ENCODE peak calls at places on chromosomes 5 and 9, in five cellular contexts. I is pancreas, S is T-cell, Q is neuronal stem cell, G is GM18507. Z is an unnamed sample.

GRCh38 chr9:128521955-128522354 is 17.4 kb downstream of the GLE1 start:
- DNase-seq in I (no peak), S (no peak), Q (no peak), G (no peak), Z (no peak)

GRCh38 chr5:135038202-135038828 is 4.3 kb upstream of the PITX1 start:
- DNase-seq in I (no peak), S (no peak), Q (no peak), G (no peak), Z (no peak)

GRCh38 chr5:58887721-58888409 is 305.0 kb downstream of the RAB3C start:
- DNase-seq in I (no peak), S (no peak), Q (no peak), G (no peak), Z (no peak)

GRCh38 chr5:96661101-96661840 is 905 bp upstream of the CAST start:
- DNase-seq in I (peak; percentile 16), S (peak; percentile 44), Q (peak; percentile 23), G (peak; percentile 11), Z (no peak)

GRCh38 chr5:126868961-126869451 is 92.1 kb downstream of the LMNB1 start:
- DNase-seq in I (no peak), S (no peak), Q (peak; percentile 24), G (peak; percentile 15), Z (no peak)

GRCh38 chr9:29118555-29118954 is 1545.3 kb upstream of the C9orf72 start:
- DNase-seq in I (peak; percentile 5), S (no peak), Q (no peak), G (no peak), Z (no peak)

GRCh38 chr9:99931155-99931840 is 24.8 kb downstream of the STX17 start:
- DNase-seq in I (no peak), S (no peak), Q (no peak), G (no peak), Z (no peak)

GRCh38 chr5:52740007-52740406 is 47.7 kb upstream of the ITGA1 start:
- DNase-seq in I (no peak), S (no peak), Q (no peak), G (no peak), Z (no peak)

GRCh38 chr9:134139081-134139480 is 3.2 kb downstream of the WDR5 start:
- DNase-seq in I (no peak), S (no peak), Q (no peak), G (no peak), Z (no peak)

GRCh38 chr5:103674739-103675138 is 112.2 kb upstream of the NUDT12 start:
- DNase-seq in I (no peak), S (no peak), Q (no peak), G (no peak), Z (no peak)

GRCh38 chr5:59054963-59055528 is 472.2 kb downstream of the RAB3C start:
- DNase-seq in I (no peak), S (no peak), Q (no peak), G (no peak), Z (no peak)

GRCh38 chr9:110217656-110218099 is 9.7 kb upstream of the C9orf152 start:
- DNase-seq in I (peak; percentile 21), S (no peak), Q (peak; percentile 11), G (peak; percentile 17), Z (no peak)

GRCh38 chr5:88677943-88678779 is 204.8 kb downstream of the MEF2C start:
- DNase-seq in I (no peak), S (no peak), Q (no peak), G (no peak), Z (no peak)

GRCh38 chr5:176816043-176816745 is 5.8 kb downstream of the UNC5A start:
- DNase-seq in I (no peak), S (no peak), Q (no peak), G (no peak), Z (no peak)

GRCh38 chr9:93911871-93912554 is 43.1 kb downstream of the BARX1 start:
- DNase-seq in I (no peak), S (no peak), Q (no peak), G (no peak), Z (no peak)

GRCh38 chr5:180598797-180599589 is 7.7 kb upstream of the SCGB3A1 start:
- DNase-seq in I (peak; percentile 5), S (no peak), Q (no peak), G (no peak), Z (peak; percentile 28)

GRCh38 chr5:144187699-144188294 is 17.1 kb downstream of the KCTD16 start:
- DNase-seq in I (no peak), S (peak; percentile 84), Q (no peak), G (no peak), Z (no peak)

GRCh38 chr5:64767959-64768357 is 533 bp downstream of the SREK1IP1 start:
- DNase-seq in I (peak; percentile 14), S (no peak), Q (no peak), G (no peak), Z (peak; percentile 46)

GRCh38 chr9:3894764-3895163 is 369.0 kb upstream of the RFX3 start:
- DNase-seq in I (no peak), S (no peak), Q (no peak), G (no peak), Z (no peak)

GRCh38 chr9:95305770-95306492 is 11.6 kb downstream of the FANCC start:
- DNase-seq in I (no peak), S (no peak), Q (no peak), G (no peak), Z (no peak)

GRCh38 chr9:129023036-129023907 is 4.9 kb downstream of the SH3GLB2 start:
- DNase-seq in I (peak; percentile 44), S (no peak), Q (no peak), G (no peak), Z (no peak)

GRCh38 chr5:129511291-129511690 is 51.2 kb downstream of the ADAMTS19 start:
- DNase-seq in I (no peak), S (no peak), Q (no peak), G (no peak), Z (no peak)

GRCh38 chr9:109843651-109844050 is 63.7 kb downstream of the PALM2AKAP2 start:
- DNase-seq in I (no peak), S (no peak), Q (no peak), G (no peak), Z (peak; percentile 90)

GRCh38 chr9:123027517-123027916 is 6.0 kb upstream of the GPR21 start:
- DNase-seq in I (no peak), S (no peak), Q (no peak), G (no peak), Z (no peak)

GRCh38 chr9:71036501-71036900 is 84.9 kb downstream of the TRPM3 start:
- DNase-seq in I (peak; percentile 18), S (no peak), Q (no peak), G (no peak), Z (peak; percentile 51)

GRCh38 chr9:109730228-109730627 is 49.8 kb upstream of the PALM2AKAP2 start:
- DNase-seq in I (no peak), S (no peak), Q (no peak), G (no peak), Z (peak; percentile 52)

GRCh38 chr9:121706149-121706548 is 54.7 kb downstream of the DAB2IP start:
- DNase-seq in I (no peak), S (no peak), Q (no peak), G (no peak), Z (no peak)

GRCh38 chr9:17613723-17614122 is 34.9 kb downstream of the SH3GL2 start:
- DNase-seq in I (no peak), S (no peak), Q (no peak), G (no peak), Z (no peak)

GRCh38 chr5:76074487-76074886 is 8.7 kb upstream of the SV2C start:
- DNase-seq in I (no peak), S (no peak), Q (no peak), G (no peak), Z (no peak)

GRCh38 chr9:70363760-70364159 is 50.7 kb downstream of the KLF9 start:
- DNase-seq in I (no peak), S (no peak), Q (no peak), G (no peak), Z (no peak)

GRCh38 chr5:96026334-96027065 is 64.8 kb upstream of the ELL2 start:
- DNase-seq in I (no peak), S (no peak), Q (no peak), G (no peak), Z (no peak)

GRCh38 chr5:148443998-148444397 is 60.2 kb downstream of the FBXO38 start:
- DNase-seq in I (peak; percentile 56), S (peak; percentile 2), Q (peak; percentile 55), G (no peak), Z (no peak)

GRCh38 chr5:100838048-100838473 is 65.0 kb downstream of the ST8SIA4 start:
- DNase-seq in I (no peak), S (no peak), Q (no peak), G (no peak), Z (no peak)

GRCh38 chr5:17151686-17152085 is 65.7 kb upstream of the BASP1 start:
- DNase-seq in I (no peak), S (no peak), Q (no peak), G (no peak), Z (no peak)

GRCh38 chr9:129929467-129930125 is 94.3 kb downstream of the USP20 start:
- DNase-seq in I (no peak), S (no peak), Q (no peak), G (no peak), Z (no peak)

GRCh38 chr5:161544350-161544765 is 2.2 kb downstream of the GABRB2 start:
- DNase-seq in I (peak; percentile 38), S (no peak), Q (peak; percentile 56), G (no peak), Z (peak; percentile 46)

GRCh38 chr5:40223884-40224402 is 455.8 kb upstream of the PTGER4 start:
- DNase-seq in I (no peak), S (no peak), Q (no peak), G (no peak), Z (no peak)